ENCODE peak calls at places on chromosomes 2 and 18, in five cellular contexts. Z is astrocyte of the spinal cord, Q is HAP-1, R is NCI-H82, Y is ELR. E is an unnamed sample.
A peak's percentile ranks its signal among the peaks of the same experiment; 100 is the strongest.

GRCh38 chr2:206127656-206128055 is 31.6 kb downstream of the NDUFS1 start:
- DNase-seq in Y (peak; percentile 41), R (peak; percentile 17), Q (no peak), Z (no peak), E (no peak)

GRCh38 chr2:173997779-173998178 is 32.6 kb upstream of the SP3 start:
- DNase-seq in Q (no peak), R (no peak), Y (no peak), Z (peak; percentile 29), E (no peak)

GRCh38 chr2:26478366-26478765 is 442 bp upstream of the OTOF start:
- DNase-seq in Q (no peak), Y (no peak), R (no peak), Z (no peak), E (no peak)

GRCh38 chr2:22885245-22885644 is 499.7 kb upstream of the KLHL29 start:
- DNase-seq in Q (no peak), Y (no peak), R (no peak), Z (no peak), E (no peak)

GRCh38 chr2:182077451-182078142 is 91.9 kb downstream of the PPP1R1C start:
- DNase-seq in Y (peak; percentile 91), Q (peak; percentile 77), Z (peak; percentile 93), R (peak; percentile 93), E (peak; percentile 81)

GRCh38 chr2:232435375-232435648 is 20.6 kb upstream of the ALPI start:
- DNase-seq in Y (no peak), Z (no peak), Q (no peak), R (no peak), E (no peak)

GRCh38 chr2:28269019-28269784 is 123.5 kb upstream of the FOSL2 start:
- DNase-seq in Z (peak; percentile 53), R (no peak), Y (peak; percentile 71), Q (peak; percentile 41), E (peak; percentile 45)

GRCh38 chr2:118372876-118373597 is 284.8 kb downstream of the INSIG2 start:
- DNase-seq in Y (no peak), Q (no peak), R (peak; percentile 43), Z (no peak), E (no peak)

GRCh38 chr18:73645175-73645715 is 502.4 kb downstream of the FBXO15 start:
- DNase-seq in Q (no peak), Y (peak; percentile 64), Z (peak; percentile 32), R (no peak), E (no peak)

GRCh38 chr2:675982-676646 is 1.1 kb downstream of the TMEM18 start:
- DNase-seq in Q (peak; percentile 77), Z (peak; percentile 86), Y (peak; percentile 93), R (peak; percentile 79), E (peak; percentile 87)

GRCh38 chr2:189118386-189118785 is 61.2 kb downstream of the COL5A2 start:
- DNase-seq in R (no peak), Q (no peak), Y (no peak), Z (no peak), E (no peak)

GRCh38 chr2:8543412-8544167 is 138.3 kb upstream of the ID2 start:
- DNase-seq in Y (peak; percentile 77), R (no peak), Z (peak; percentile 86), Q (peak; percentile 3), E (no peak)

GRCh38 chr2:25073025-25073424 is 31.1 kb downstream of the EFR3B start:
- DNase-seq in Z (no peak), R (no peak), Y (no peak), Q (no peak), E (no peak)

GRCh38 chr2:218039171-218039570 is 29.9 kb upstream of the RUFY4 start:
- DNase-seq in R (no peak), Q (no peak), Z (peak; percentile 5), Y (peak; percentile 70), E (peak; percentile 67)

GRCh38 chr2:100256416-100256815 is 65.9 kb downstream of the LONRF2 start:
- DNase-seq in Y (no peak), Q (no peak), Z (no peak), R (no peak), E (no peak)

GRCh38 chr2:149825473-149825872 is 237.9 kb upstream of the MMADHC start:
- DNase-seq in Q (no peak), Z (no peak), R (no peak), Y (no peak), E (no peak)

GRCh38 chr2:48344441-48344756 is 185.6 kb upstream of the STON1 start:
- DNase-seq in Q (no peak), Y (no peak), R (no peak), Z (no peak), E (no peak)

GRCh38 chr18:47680488-47680887 is 250.0 kb downstream of the SMAD2 start:
- DNase-seq in Z (no peak), Q (no peak), R (peak; percentile 88), Y (no peak), E (no peak)

GRCh38 chr2:70482401-70482800 is 71.2 kb downstream of the TGFA start:
- DNase-seq in Q (no peak), Z (no peak), R (no peak), Y (peak; percentile 11), E (no peak)

GRCh38 chr18:39105095-39105494 is 1539.5 kb upstream of the CELF4 start:
- DNase-seq in Z (no peak), Y (no peak), R (peak; percentile 33), Q (no peak), E (no peak)

GRCh38 chr2:114039681-114040080 is 149.8 kb downstream of the ACTR3 start:
- DNase-seq in R (peak; percentile 23), Y (no peak), Z (no peak), Q (no peak), E (no peak)

GRCh38 chr18:582465-582864 is 2.3 kb downstream of the CETN1 start:
- DNase-seq in Y (no peak), Z (no peak), Q (no peak), R (no peak), E (no peak)

GRCh38 chr2:147297820-147298219 is 547.0 kb upstream of the ACVR2A start:
- DNase-seq in Q (no peak), Y (no peak), Z (no peak), R (no peak), E (no peak)

GRCh38 chr2:61670591-61671503 is 132.7 kb upstream of the XPO1 start:
- DNase-seq in Q (peak; percentile 61), Z (peak; percentile 45), Y (peak; percentile 70), R (no peak), E (peak; percentile 46)

GRCh38 chr2:161382747-161383146 is 33.4 kb upstream of the TBR1 start:
- DNase-seq in Z (no peak), Y (no peak), R (peak; percentile 9), Q (no peak), E (no peak)

GRCh38 chr2:161420406-161421025 is 4.4 kb downstream of the TBR1 start:
- DNase-seq in Y (no peak), R (no peak), Z (no peak), Q (no peak), E (no peak)